ENCODE peak calls at places on chromosomes 2 and 18, in four cellular contexts. O, Z, P and F are unnamed samples. For H3K9me3, the result is how much of the 10 kb centered on the place peaks cover.

GRCh38 chr2:30433902-30434301 is 13.1 kb upstream of the LCLAT1 start:
- DNase-seq in O (no peak), Z (no peak), P (no peak), F (no peak)

GRCh38 chr2:38685116-38685735 is 19.3 kb downstream of the GALM start:
- DNase-seq in O (no peak), Z (no peak), P (no peak), F (peak)

GRCh38 chr18:58893388-58894099 is 28.9 kb downstream of the ZNF532 start:
- DNase-seq in O (no peak), Z (no peak), P (no peak), F (no peak)

GRCh38 chr2:24024018-24024417 is 14.1 kb downstream of the MFSD2B start:
- DNase-seq in O (no peak), Z (no peak), P (no peak), F (no peak)

GRCh38 chr2:11103984-11104793 is 51.1 kb upstream of the SLC66A3 start:
- DNase-seq in O (no peak), Z (no peak), P (no peak), F (no peak)

GRCh38 chr2:64327510-64328414 is 126.2 kb upstream of the LGALSL start:
- DNase-seq in O (peak), Z (no peak), P (peak), F (no peak)

GRCh38 chr2:44972771-44973535 is 31.5 kb downstream of the SIX3 start:
- DNase-seq in O (no peak), Z (no peak), P (no peak), F (no peak)

GRCh38 chr2:120308038-120308910 is 37.7 kb upstream of the INHBB start:
- DNase-seq in O (no peak), Z (no peak), P (no peak), F (no peak)

GRCh38 chr2:42622943-42623676 is 54.7 kb downstream of the MTA3 start:
- DNase-seq in O (no peak), Z (no peak), P (no peak), F (no peak)

GRCh38 chr2:45283764-45284620 is 274.7 kb upstream of the SIX2 start:
- DNase-seq in O (no peak), Z (no peak), P (no peak), F (no peak)

GRCh38 chr2:226898925-226899324 is 63.1 kb downstream of the RHBDD1 start:
- DNase-seq in O (no peak), Z (no peak), P (no peak), F (no peak)

GRCh38 chr2:99636432-99637034 is 146.7 kb upstream of the REV1 start:
- DNase-seq in O (peak), Z (no peak), P (peak), F (peak)

GRCh38 chr2:96848264-96848663 is 4.4 kb upstream of the ANKRD23 start:
- DNase-seq in O (no peak), Z (no peak), P (no peak), F (peak)

GRCh38 chr2:61762292-61762691 is 91.6 kb downstream of the FAM161A start:
- DNase-seq in O (no peak), Z (no peak), P (no peak), F (no peak)

GRCh38 chr2:201483337-201483736 is 31.8 kb downstream of the STRADB start:
- DNase-seq in O (no peak), Z (no peak), P (no peak), F (no peak)

GRCh38 chr2:136765256-136765735 is at the start of gene THSD7B:
- DNase-seq in O (no peak), Z (no peak), P (no peak), F (no peak)

GRCh38 chr2:180653481-180653880 is 326.9 kb upstream of the UBE2E3 start:
- DNase-seq in O (no peak), Z (no peak), P (no peak), F (no peak)

GRCh38 chr2:194842871-194843270 is 814.2 kb upstream of the SLC39A10 start:
- DNase-seq in O (no peak), Z (no peak), P (no peak), F (no peak)

GRCh38 chr2:241813806-241814570 is 5.0 kb downstream of the NEU4 start:
- DNase-seq in O (peak), Z (no peak), P (no peak), F (no peak)

GRCh38 chr2:15334650-15335326 is 226.3 kb downstream of the NBAS start:
- DNase-seq in O (no peak), Z (no peak), P (no peak), F (no peak)

GRCh38 chr2:55047677-55048299 is 2.5 kb downstream of the RTN4 start:
- DNase-seq in O (no peak), Z (peak), P (no peak), F (peak)

GRCh38 chr2:229713371-229714079 is 830 bp downstream of the DNER start:
- DNase-seq in O (no peak), Z (no peak), P (no peak), F (peak)

GRCh38 chr2:162092656-162093556 is 18.9 kb upstream of the DPP4 start:
- DNase-seq in O (peak), Z (no peak), P (peak), F (no peak)

GRCh38 chr2:140586379-140586778 is 1544.4 kb downstream of the LRP1B start:
- DNase-seq in O (no peak), Z (peak), P (no peak), F (no peak)

GRCh38 chr2:241558532-241559488 is at the start of gene BOK:
- DNase-seq in O (no peak), Z (peak), P (peak), F (peak)

GRCh38 chr2:168849610-168850009 is 40.6 kb downstream of the SPC25 start:
- DNase-seq in O (no peak), Z (peak), P (peak), F (peak)

GRCh38 chr2:202019689-202020450 is 13.8 kb upstream of the FZD7 start:
- DNase-seq in O (no peak), Z (no peak), P (peak), F (no peak)

GRCh38 chr18:11149441-11150270 is at the start of gene PIEZO2:
- DNase-seq in O (peak), Z (peak), P (peak), F (peak)

GRCh38 chr2:159650574-159650973 is 34.2 kb upstream of the BAZ2B start:
- DNase-seq in O (no peak), Z (no peak), P (no peak), F (no peak)

GRCh38 chr18:389658-390357 is 110.7 kb downstream of the COLEC12 start:
- DNase-seq in O (no peak), Z (no peak), P (no peak), F (no peak)

DNA sequence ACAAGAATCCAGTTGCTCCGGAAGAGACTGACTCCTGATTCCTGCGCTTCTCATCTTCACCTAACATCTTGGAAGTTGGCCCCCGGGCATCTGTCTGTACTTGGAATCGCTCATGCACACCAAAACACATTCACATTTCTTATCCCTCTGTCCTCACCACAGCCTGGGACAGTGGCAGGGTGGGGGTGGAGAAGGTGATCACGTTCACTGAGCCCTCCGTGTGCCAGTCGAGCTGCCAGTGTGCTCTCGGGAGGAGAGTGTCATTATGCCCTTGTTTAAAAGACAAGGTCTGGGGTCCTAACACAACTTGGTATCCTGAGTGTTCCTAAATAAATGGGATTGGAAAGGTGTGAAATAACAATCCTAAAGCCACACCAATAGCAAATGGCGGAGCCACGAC is 17.3 kb downstream of the GYPC start:
- DNase-seq in O (no peak), Z (no peak), P (no peak), F (no peak)
- H3K9me3 ChIP-seq in O (under half), Z (under half), P (under half), F (under half)

DNA sequence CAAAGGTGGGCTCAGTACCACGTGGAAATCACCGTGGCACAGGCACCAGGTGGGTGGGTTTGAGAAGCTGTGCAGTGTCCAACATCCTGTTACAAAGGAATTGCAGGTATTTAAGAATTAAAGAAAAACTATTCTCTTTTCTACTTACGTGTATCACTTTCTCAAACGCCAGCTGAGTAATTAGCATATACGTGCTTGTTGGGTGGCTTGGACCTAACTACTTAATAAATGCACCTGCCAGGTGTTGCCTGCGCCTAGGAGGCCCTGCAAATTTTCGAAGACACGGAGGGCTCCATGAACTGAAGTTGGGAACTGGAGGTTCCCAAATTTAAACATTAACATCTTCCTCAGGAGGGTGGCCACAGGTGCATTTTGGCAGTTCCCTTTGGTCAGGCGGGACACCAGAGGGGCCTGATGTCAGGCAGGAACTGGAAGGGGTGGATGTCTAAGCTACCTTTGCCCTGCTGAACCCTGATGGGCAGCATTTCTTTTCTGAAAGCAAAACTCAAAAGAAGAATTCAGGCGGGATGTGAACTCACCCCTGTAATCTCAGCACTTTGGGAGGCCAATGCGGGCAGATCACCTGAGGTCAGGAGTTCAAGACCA is 84.8 kb downstream of the HS6ST1 start:
- DNase-seq in O (no peak), Z (no peak), P (no peak), F (no peak)
- H3K4me3 ChIP-seq in O (peak), Z (no peak), P (peak), F (no peak)

GRCh38 chr2:216485745-216486144 is 12.9 kb upstream of the RPL37A start:
- DNase-seq in O (no peak), Z (no peak), P (no peak), F (peak)

GRCh38 chr2:216485237-216485636 is 13.4 kb upstream of the RPL37A start:
- DNase-seq in O (no peak), Z (no peak), P (no peak), F (no peak)

GRCh38 chr2:216478791-216479190 is 19.9 kb upstream of the RPL37A start:
- DNase-seq in O (no peak), Z (no peak), P (no peak), F (no peak)

GRCh38 chr2:216486708-216487107 is 11.9 kb upstream of the RPL37A start:
- DNase-seq in O (peak), Z (no peak), P (no peak), F (no peak)

DNA sequence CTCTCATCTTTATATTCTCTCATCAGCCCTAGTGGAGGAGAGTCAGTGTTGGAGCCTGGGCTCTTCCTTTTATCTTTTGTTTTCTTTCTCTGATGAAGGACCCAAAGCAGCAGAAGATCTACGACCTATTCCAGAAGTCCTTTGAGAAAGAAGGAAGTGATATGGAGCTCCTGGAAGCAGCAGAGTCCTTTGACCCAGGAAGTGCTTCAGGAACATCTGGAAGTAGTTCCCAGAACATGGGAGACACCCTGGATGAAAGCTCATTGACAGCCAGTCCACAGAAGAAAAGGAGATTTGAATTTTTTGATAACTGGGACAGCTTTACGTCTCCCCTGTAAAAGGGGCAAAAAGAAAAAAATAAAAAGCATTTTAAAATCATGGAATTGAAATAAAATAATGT is 16.0 kb upstream of the RPL37A start:
- DNase-seq in O (no peak), Z (no peak), P (no peak), F (no peak)
- H3K9me3 ChIP-seq in O (under half), Z (under half), P (under half), F (under half)

DNA sequence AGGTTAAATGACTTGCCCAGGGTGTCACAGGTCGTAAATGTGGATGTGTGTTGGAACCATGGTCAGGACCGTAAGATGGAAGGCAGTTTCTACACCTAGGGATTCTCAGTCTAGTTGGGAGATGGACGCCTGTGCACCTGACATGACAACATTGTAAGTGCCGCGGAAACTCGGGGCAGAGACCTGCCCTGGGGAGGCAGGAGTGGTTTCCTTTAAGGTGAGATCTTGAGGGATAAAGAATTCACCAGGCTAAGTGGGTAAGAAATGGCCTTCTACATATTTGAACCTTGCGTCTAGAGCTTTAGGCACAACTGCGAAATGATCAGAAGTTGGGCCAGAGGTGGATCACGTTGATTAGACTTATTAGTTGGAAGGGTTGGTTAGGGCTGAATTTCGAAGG is 1.6 kb downstream of the DGKD start:
- DNase-seq in O (no peak), Z (peak), P (no peak), F (peak)
- H3K4me3 ChIP-seq in O (no peak), Z (no peak), P (peak), F (no peak)

GRCh38 chr2:105881286-105882136 is 136.8 kb downstream of the NCK2 start:
- DNase-seq in O (no peak), Z (no peak), P (no peak), F (no peak)
- H3K9me3 ChIP-seq in O (under half), Z (under half), P (under half), F (under half)

DNA sequence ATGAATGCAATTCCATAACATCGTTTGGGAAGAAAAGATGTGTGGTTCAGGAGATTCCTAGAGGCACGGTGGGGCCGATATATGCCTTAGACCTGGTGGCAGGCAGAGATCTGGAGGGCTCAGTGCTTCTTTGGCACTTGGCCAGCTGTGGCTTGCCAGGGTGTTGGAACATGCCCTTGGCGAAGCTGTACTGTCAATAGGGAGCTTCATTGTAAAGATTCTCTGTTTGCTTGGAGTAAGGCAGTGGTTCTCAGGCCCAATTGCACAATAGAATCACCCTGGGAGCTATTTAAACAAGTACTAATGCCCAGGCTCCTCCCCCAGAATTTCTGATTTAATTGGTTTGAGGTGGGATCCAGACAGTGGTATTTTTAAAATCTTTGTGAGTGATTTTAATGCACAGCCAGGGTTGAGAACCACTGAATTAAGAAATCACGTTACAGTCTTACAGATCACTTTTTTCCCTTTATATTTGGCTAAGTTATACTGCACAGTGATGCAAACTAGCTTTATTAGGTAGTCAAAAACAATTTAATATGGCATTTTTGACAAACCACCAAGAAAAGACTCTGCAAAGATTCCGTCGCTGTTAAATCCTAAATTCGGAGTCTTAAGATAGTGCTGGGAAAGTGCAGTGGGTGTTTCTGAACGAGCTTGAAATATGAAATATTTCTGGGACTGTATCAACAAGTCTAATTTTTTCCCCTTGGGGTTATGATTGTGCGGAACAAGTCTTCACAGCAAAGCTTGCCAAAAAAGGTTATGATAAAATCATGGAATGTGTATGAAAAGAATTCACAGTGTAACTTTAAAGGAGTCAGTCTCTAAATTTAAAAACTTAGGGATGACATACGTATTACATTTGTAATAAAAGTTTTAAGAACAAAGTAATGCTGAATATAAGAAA is 78.0 kb downstream of the CRIM1 start:
- DNase-seq in O (peak), Z (no peak), P (peak), F (no peak)
- H3K4me3 ChIP-seq in O (peak), Z (no peak), P (peak), F (no peak)

DNA sequence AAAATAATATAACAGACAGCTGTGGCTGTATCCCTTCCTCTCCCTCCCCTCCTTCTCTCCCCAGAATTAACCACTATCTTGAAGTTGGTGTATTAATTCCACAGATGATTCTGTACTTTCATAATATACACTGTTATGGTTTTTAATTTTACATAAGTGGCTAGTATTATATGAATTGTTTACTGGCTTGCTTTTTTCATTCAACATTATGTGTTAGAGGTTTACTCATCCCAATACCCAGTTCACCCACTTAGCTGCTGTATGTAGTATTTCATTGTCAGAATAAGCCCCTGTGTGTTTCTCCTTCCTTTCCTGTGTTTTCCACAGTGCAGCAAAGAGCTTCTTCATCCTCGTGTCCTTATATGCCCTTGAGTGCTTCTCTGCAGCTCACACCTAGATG is 75.6 kb upstream of the B3GNT7 start:
- DNase-seq in O (no peak), Z (no peak), P (no peak), F (no peak)
- H3K9me3 ChIP-seq in O (under half), Z (under half), P (under half), F (under half)

GRCh38 chr2:153109793-153110192 is 368.8 kb downstream of the RPRM start:
- DNase-seq in O (no peak), Z (no peak), P (no peak), F (no peak)
- H3K4me3 ChIP-seq in O (no peak), Z (no peak), P (no peak), F (no peak)